ENCODE peak calls at places on chromosome 2, in eight cellular contexts. B is left lung; O is psoas muscle; K is CD4-positive, alpha-beta memory T cell; E is suprapubic skin; F is body of pancreas; T is right atrium auricular region; C is esophagus squamous epithelium. N is an unnamed sample. For H3K4me1 and H3K27me3, the result is how much of the 10 kb centered on the place peaks cover.

GRCh38 chr2:7242189-7242867 is 325.1 kb downstream of the RNF144A start:
- DNase-seq in O (no peak), F (no peak), T (no peak), E (no peak), B (no peak), C (no peak), K (no peak), N (no peak)

GRCh38 chr2:238915196-238915595 is 67.3 kb downstream of the TWIST2 start:
- DNase-seq in E (peak), B (no peak), K (no peak), T (no peak), C (no peak), O (no peak), F (no peak), N (no peak)

GRCh38 chr2:202090530-202090929 is 17.5 kb downstream of the KIAA2012 start:
- DNase-seq in T (no peak), F (no peak), E (no peak), O (no peak), B (no peak), C (no peak), K (no peak), N (no peak)

GRCh38 chr2:202072226-202072625 is 829 bp upstream of the KIAA2012 start:
- DNase-seq in C (no peak), E (no peak), O (no peak), K (no peak), F (no peak), T (no peak), B (no peak), N (no peak)

GRCh38 chr2:144501118-144501517 is 18.8 kb downstream of the ZEB2 start:
- DNase-seq in K (no peak), B (no peak), O (no peak), T (no peak), C (no peak), F (no peak), E (no peak), N (no peak)

GRCh38 chr2:74883011-74883410 is 49.1 kb downstream of the HK2 start:
- DNase-seq in K (no peak), T (no peak), C (no peak), B (no peak), E (no peak), O (no peak), F (no peak), N (no peak)

GRCh38 chr2:191499050-191499449 is 178.9 kb upstream of the NABP1 start:
- DNase-seq in F (no peak), O (no peak), E (no peak), C (no peak), B (no peak), K (no peak), T (no peak), N (no peak)

GRCh38 chr2:67936995-67937394 is 125.8 kb downstream of the C1D start:
- DNase-seq in C (no peak), E (no peak), T (no peak), F (no peak), K (no peak), B (no peak), O (no peak), N (no peak)

GRCh38 chr2:43044093-43044614 is 182.3 kb downstream of the ZFP36L2 start:
- DNase-seq in F (no peak), E (no peak), T (no peak), C (no peak), K (no peak), B (no peak), O (peak), N (no peak)

GRCh38 chr2:10514743-10515142 is 66.6 kb upstream of the ODC1 start:
- DNase-seq in C (no peak), T (no peak), B (no peak), O (no peak), K (no peak), F (no peak), E (peak), N (peak)

GRCh38 chr2:219506802-219507554 is 7.3 kb upstream of the ASIC4 start:
- DNase-seq in B (peak), K (no peak), T (no peak), O (no peak), F (no peak), C (no peak), E (no peak), N (no peak)

GRCh38 chr2:234846589-234847363 is 105.0 kb upstream of the SH3BP4 start:
- DNase-seq in O (no peak), B (no peak), F (no peak), T (no peak), K (no peak), E (no peak), C (no peak), N (no peak)

GRCh38 chr2:240565267-240566202 is 2.7 kb upstream of the RNPEPL1 start:
- DNase-seq in E (peak), B (peak), O (peak), C (peak), F (peak), K (peak), T (peak), N (peak)

GRCh38 chr2:178016612-178017011 is 56.0 kb downstream of the PDE11A start:
- DNase-seq in C (no peak), B (no peak), T (no peak), K (no peak), O (no peak), F (no peak), E (no peak), N (no peak)

GRCh38 chr2:159797468-159798375 is at the start of gene CD302:
- DNase-seq in O (peak), C (peak), T (no peak), E (peak), B (peak), K (no peak), F (peak), N (no peak)

GRCh38 chr2:178328037-178328436 is 122.9 kb downstream of the PRKRA start:
- DNase-seq in E (no peak), K (no peak), C (no peak), O (no peak), T (no peak), B (no peak), F (no peak), N (no peak)

GRCh38 chr2:132416080-132416911 is at the start of gene GPR39:
- DNase-seq in F (peak), C (peak), E (peak), B (peak), O (peak), K (no peak), T (peak), N (peak)

GRCh38 chr2:29444150-29444549 is 328.9 kb downstream of the CLIP4 start:
- DNase-seq in O (no peak), T (no peak), B (no peak), K (no peak), C (no peak), F (no peak), E (no peak), N (no peak)

GRCh38 chr2:238979636-238980035 is 131.8 kb downstream of the TWIST2 start:
- DNase-seq in B (no peak), O (no peak), E (no peak), F (no peak), C (no peak), K (no peak), T (no peak), N (no peak)

GRCh38 chr2:163077241-163077640 is 238.7 kb upstream of the KCNH7 start:
- DNase-seq in T (no peak), K (no peak), O (no peak), F (no peak), C (no peak), B (no peak), E (no peak), N (no peak)

GRCh38 chr2:27708666-27709065 is 45.0 kb downstream of the SLC4A1AP start:
- DNase-seq in K (no peak), E (no peak), T (no peak), O (no peak), C (no peak), B (no peak), F (no peak), N (no peak)

GRCh38 chr2:73827018-73827417 is 1.7 kb upstream of the STAMBP start:
- DNase-seq in E (no peak), C (no peak), O (no peak), F (no peak), T (no peak), K (no peak), B (no peak), N (peak)

GRCh38 chr2:231188506-231189170 is 9.8 kb upstream of the ARMC9 start:
- DNase-seq in K (no peak), F (no peak), E (no peak), O (no peak), T (no peak), C (no peak), B (no peak), N (no peak)

GRCh38 chr2:105894327-105894944 is 149.7 kb downstream of the NCK2 start:
- DNase-seq in B (no peak), K (no peak), O (no peak), F (no peak), C (no peak), T (no peak), E (no peak), N (no peak)

GRCh38 chr2:121881950-121882349 is 126.5 kb downstream of the TSN start:
- DNase-seq in B (no peak), C (no peak), K (no peak), O (no peak), F (no peak), E (no peak), T (no peak), N (no peak)

GRCh38 chr2:128170776-128171175 is 79.8 kb downstream of the UGGT1 start:
- DNase-seq in E (no peak), C (no peak), O (no peak), K (no peak), B (no peak), F (no peak), T (no peak), N (no peak)

GRCh38 chr2:181896286-181896685 is 4.8 kb downstream of the ITPRID2 start:
- DNase-seq in E (no peak), B (no peak), C (no peak), O (no peak), T (no peak), K (no peak), F (no peak), N (no peak)

DNA sequence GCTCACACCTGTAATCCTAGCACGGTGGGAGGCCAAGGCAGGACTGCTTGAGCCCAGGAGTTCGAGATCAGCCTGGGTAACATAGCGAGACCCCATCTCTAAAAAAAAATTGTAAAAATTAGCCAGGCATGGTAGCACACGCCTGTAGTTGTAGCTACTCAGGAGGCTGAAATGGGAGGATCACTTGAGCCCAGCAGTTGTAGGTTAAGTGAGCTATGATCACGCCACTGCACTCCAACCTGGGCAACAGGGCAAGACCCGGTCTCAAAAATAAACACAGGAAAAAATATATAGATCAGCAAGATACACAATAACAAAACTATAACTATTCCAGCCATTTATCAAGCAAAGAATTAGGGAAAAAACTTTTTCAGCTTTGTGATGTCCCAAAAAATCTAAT is 3.0 kb downstream of the SF3B1 start:
- DNase-seq in E (no peak), C (no peak), K (no peak), F (no peak), B (no peak), O (no peak), T (no peak), N (no peak)
- H3K4me1 ChIP-seq in E (half or more), C (half or more), K (half or more), F (half or more), B (half or more), O (half or more), T (under half), N (under half)

DNA sequence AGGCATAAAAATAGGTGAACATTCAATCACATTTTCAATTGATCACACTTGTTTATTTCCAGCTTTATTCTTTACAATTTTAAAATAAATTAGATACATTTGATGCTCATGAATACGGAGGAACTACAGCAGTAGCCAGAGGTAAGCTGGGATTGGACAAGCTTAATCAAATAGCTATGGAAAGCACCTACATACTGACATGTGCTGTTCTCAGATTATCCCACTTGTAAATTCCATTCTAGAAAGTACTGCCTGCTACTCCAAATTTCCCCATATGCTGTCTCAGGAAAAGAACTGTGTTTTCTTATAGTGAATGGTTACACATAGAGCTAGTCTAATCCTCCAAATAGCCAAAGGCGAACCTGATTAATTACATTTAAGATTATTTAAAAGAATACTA is 24.2 kb downstream of the PELI1 start:
- DNase-seq in C (no peak), O (no peak), E (no peak), T (no peak), B (no peak), F (no peak), K (no peak), N (no peak)
- H3K4me3 ChIP-seq in C (no peak), O (no peak), E (no peak), T (no peak), B (no peak), F (no peak), K (no peak), N (no peak)

DNA sequence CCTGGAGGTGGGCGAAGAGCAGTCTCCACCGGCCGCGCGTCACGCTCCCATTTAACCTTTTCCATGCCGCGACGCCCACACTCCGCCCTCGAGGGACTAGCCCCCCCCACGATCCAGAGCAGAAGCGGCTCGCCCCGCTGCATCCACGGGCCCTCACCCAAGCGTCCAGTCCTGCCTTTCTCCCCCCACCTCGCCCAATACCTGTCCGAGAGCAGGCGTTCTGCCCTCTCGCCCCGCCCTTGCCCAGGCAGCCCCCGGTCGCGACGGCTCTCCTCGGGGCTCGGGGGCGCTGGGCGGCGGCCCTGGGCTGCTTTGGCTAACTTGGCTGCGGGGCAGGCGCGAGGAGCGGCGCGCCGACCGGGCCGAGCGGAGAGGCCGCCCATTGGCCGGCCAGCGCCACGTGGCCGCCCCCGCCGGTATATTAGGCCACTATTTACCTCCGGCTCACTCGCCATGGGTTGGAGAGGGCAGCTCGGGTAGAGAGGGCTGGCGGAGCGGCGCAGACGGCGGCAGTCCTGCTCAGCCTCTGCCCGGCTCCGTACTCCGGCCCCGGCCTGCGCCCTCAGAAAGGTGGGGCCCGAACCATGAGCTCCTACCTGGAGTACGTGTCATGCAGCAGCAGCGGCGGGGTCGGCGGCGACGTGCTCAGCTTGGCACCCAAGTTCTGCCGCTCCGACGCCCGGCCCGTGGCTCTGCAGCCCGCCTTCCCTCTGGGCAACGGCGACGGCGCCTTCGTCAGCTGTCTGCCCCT is at the start of gene HOXD1:
- DNase-seq in K (no peak), T (no peak), E (no peak), B (peak), F (peak), C (no peak), O (no peak), N (peak)
- H3K27me3 ChIP-seq in K (under half), T (under half), E (half or more), B (half or more), F (under half), C (half or more), O (half or more), N (under half)

GRCh38 chr2:40483590-40483989 is 31.7 kb upstream of the SLC8A1 start:
- DNase-seq in C (no peak), O (no peak), T (no peak), E (no peak), K (no peak), B (no peak), F (no peak), N (no peak)
- H3K4me1 ChIP-seq in C (under half), O (under half), T (under half), E (under half), K (under half), B (half or more), F (under half), N (under half)

GRCh38 chr2:184463866-184464248 is 134.5 kb upstream of the ZNF804A start:
- DNase-seq in T (no peak), K (no peak), F (no peak), C (no peak), O (no peak), E (no peak), B (no peak), N (no peak)

GRCh38 chr2:184472481-184472880 is 125.8 kb upstream of the ZNF804A start:
- DNase-seq in T (no peak), F (no peak), K (no peak), C (no peak), E (no peak), B (no peak), O (no peak), N (no peak)

GRCh38 chr2:184463102-184463865 is 135.0 kb upstream of the ZNF804A start:
- DNase-seq in O (no peak), C (no peak), B (no peak), T (no peak), E (no peak), K (no peak), F (peak), N (no peak)

GRCh38 chr2:184468826-184469225 is 129.5 kb upstream of the ZNF804A start:
- DNase-seq in O (no peak), E (no peak), F (no peak), K (no peak), T (no peak), B (no peak), C (no peak), N (no peak)
- H3K4me3 ChIP-seq in O (no peak), E (no peak), F (no peak), K (no peak), T (no peak), B (no peak), C (no peak), N (no peak)